ENCODE peak calls at places on chromosome 10, in eight cellular contexts. One of them, this sample, is unnamed.

GRCh38 chr10:78892383-78893191 is 176.2 kb upstream of the ZMIZ1 start:
- DNase-seq in DMS 273 treated with DMSO at 0.1 percent for 48 hours: no peak
- DNase-seq in hippocampal formation: no peak
- DNase-seq in mammary epithelial cell: no peak
- DNase-seq in activated CD8-positive, alpha-beta memory T cell treated with anti-CD3 and anti-CD28 coated beads for 24 hours: peak
- DNase-seq in MG63: peak
- DNase-seq in CD8-positive, alpha-beta memory T cell: no peak
- DNase-seq in LoVo: no peak
- DNase-seq in this sample: no peak

GRCh38 chr10:110916554-110917346 is 2.2 kb downstream of the BBIP1 start:
- DNase-seq in DMS 273 treated with DMSO at 0.1 percent for 48 hours: peak
- DNase-seq in hippocampal formation: no peak
- DNase-seq in mammary epithelial cell: no peak
- DNase-seq in activated CD8-positive, alpha-beta memory T cell treated with anti-CD3 and anti-CD28 coated beads for 24 hours: no peak
- DNase-seq in MG63: peak
- DNase-seq in CD8-positive, alpha-beta memory T cell: no peak
- DNase-seq in LoVo: peak
- DNase-seq in this sample: no peak

GRCh38 chr10:29635711-29636144 is 957 bp upstream of the SVIL start:
- DNase-seq in DMS 273 treated with DMSO at 0.1 percent for 48 hours: no peak
- DNase-seq in hippocampal formation: no peak
- DNase-seq in mammary epithelial cell: peak
- DNase-seq in activated CD8-positive, alpha-beta memory T cell treated with anti-CD3 and anti-CD28 coated beads for 24 hours: no peak
- DNase-seq in MG63: no peak
- DNase-seq in CD8-positive, alpha-beta memory T cell: no peak
- DNase-seq in LoVo: no peak
- DNase-seq in this sample: no peak

GRCh38 chr10:52318822-52319464 is 4.9 kb downstream of the DKK1 start:
- DNase-seq in DMS 273 treated with DMSO at 0.1 percent for 48 hours: no peak
- DNase-seq in hippocampal formation: no peak
- DNase-seq in mammary epithelial cell: peak
- DNase-seq in activated CD8-positive, alpha-beta memory T cell treated with anti-CD3 and anti-CD28 coated beads for 24 hours: no peak
- DNase-seq in MG63: no peak
- DNase-seq in CD8-positive, alpha-beta memory T cell: no peak
- DNase-seq in LoVo: peak
- DNase-seq in this sample: no peak

GRCh38 chr10:102660891-102661613 is 16.8 kb downstream of the TRIM8 start:
- DNase-seq in DMS 273 treated with DMSO at 0.1 percent for 48 hours: no peak
- DNase-seq in hippocampal formation: no peak
- DNase-seq in mammary epithelial cell: no peak
- DNase-seq in activated CD8-positive, alpha-beta memory T cell treated with anti-CD3 and anti-CD28 coated beads for 24 hours: peak
- DNase-seq in MG63: no peak
- DNase-seq in CD8-positive, alpha-beta memory T cell: peak
- DNase-seq in LoVo: no peak
- DNase-seq in this sample: peak

GRCh38 chr10:7410306-7410799 is 481 bp downstream of the SFMBT2 start:
- DNase-seq in DMS 273 treated with DMSO at 0.1 percent for 48 hours: no peak
- DNase-seq in hippocampal formation: no peak
- DNase-seq in mammary epithelial cell: no peak
- DNase-seq in activated CD8-positive, alpha-beta memory T cell treated with anti-CD3 and anti-CD28 coated beads for 24 hours: peak
- DNase-seq in MG63: no peak
- DNase-seq in CD8-positive, alpha-beta memory T cell: peak
- DNase-seq in LoVo: no peak
- DNase-seq in this sample: no peak

GRCh38 chr10:32981760-32982159 is 23.7 kb upstream of the ITGB1 start:
- DNase-seq in DMS 273 treated with DMSO at 0.1 percent for 48 hours: no peak
- DNase-seq in hippocampal formation: no peak
- DNase-seq in mammary epithelial cell: no peak
- DNase-seq in activated CD8-positive, alpha-beta memory T cell treated with anti-CD3 and anti-CD28 coated beads for 24 hours: no peak
- DNase-seq in MG63: peak
- DNase-seq in CD8-positive, alpha-beta memory T cell: peak
- DNase-seq in LoVo: peak
- DNase-seq in this sample: no peak

GRCh38 chr10:119306514-119306951 is 99.2 kb downstream of the GRK5 start:
- DNase-seq in DMS 273 treated with DMSO at 0.1 percent for 48 hours: no peak
- DNase-seq in hippocampal formation: no peak
- DNase-seq in mammary epithelial cell: no peak
- DNase-seq in activated CD8-positive, alpha-beta memory T cell treated with anti-CD3 and anti-CD28 coated beads for 24 hours: peak
- DNase-seq in MG63: no peak
- DNase-seq in CD8-positive, alpha-beta memory T cell: peak
- DNase-seq in LoVo: no peak
- DNase-seq in this sample: no peak

GRCh38 chr10:48509974-48510692 is 94.7 kb downstream of the ARHGAP22 start:
- DNase-seq in DMS 273 treated with DMSO at 0.1 percent for 48 hours: no peak
- DNase-seq in hippocampal formation: no peak
- DNase-seq in mammary epithelial cell: no peak
- DNase-seq in activated CD8-positive, alpha-beta memory T cell treated with anti-CD3 and anti-CD28 coated beads for 24 hours: peak
- DNase-seq in MG63: no peak
- DNase-seq in CD8-positive, alpha-beta memory T cell: no peak
- DNase-seq in LoVo: no peak
- DNase-seq in this sample: no peak

GRCh38 chr10:3825244-3825643 is 40.2 kb upstream of the KLF6 start:
- DNase-seq in DMS 273 treated with DMSO at 0.1 percent for 48 hours: no peak
- DNase-seq in hippocampal formation: no peak
- DNase-seq in mammary epithelial cell: peak
- DNase-seq in activated CD8-positive, alpha-beta memory T cell treated with anti-CD3 and anti-CD28 coated beads for 24 hours: no peak
- DNase-seq in MG63: peak
- DNase-seq in CD8-positive, alpha-beta memory T cell: no peak
- DNase-seq in LoVo: peak
- DNase-seq in this sample: no peak